ENCODE peak calls at places on chromosomes 11 and 22, in seven cellular contexts. K, T, A, Q, Z, L and M are unnamed samples.

GRCh38 chr11:64787526-64788320 is 9.4 kb upstream of the SF1 start:
- DNase-seq in L (peak; percentile 73), A (no peak), Q (no peak), K (peak; percentile 79), Z (peak; percentile 70), T (peak; percentile 66), M (peak; percentile 56)

GRCh38 chr11:63862923-63863322 is 24.0 kb downstream of the MARK2 start:
- DNase-seq in Z (peak; percentile 61), K (no peak), A (no peak), L (peak; percentile 33), Q (no peak), T (no peak), M (peak; percentile 49)

GRCh38 chr11:46413755-46414465 is 22.3 kb upstream of the CHRM4 start:
- DNase-seq in A (no peak), Z (no peak), L (no peak), K (no peak), Q (peak; percentile 38), T (no peak), M (no peak)

GRCh38 chr11:8707541-8708270 is 25.1 kb downstream of the RPL27A start:
- DNase-seq in A (peak; percentile 80), Z (no peak), T (no peak), Q (no peak), L (no peak), K (no peak), M (no peak)

GRCh38 chr22:25403752-25404471 is 160.6 kb upstream of the GRK3 start:
- DNase-seq in L (no peak), Z (peak; percentile 28), K (peak; percentile 71), A (no peak), T (peak; percentile 43), Q (no peak), M (peak; percentile 76)

GRCh38 chr22:21841422-21841821 is 26.0 kb downstream of the MAPK1 start:
- DNase-seq in L (no peak), K (no peak), A (no peak), Q (no peak), Z (no peak), T (no peak), M (no peak)

GRCh38 chr11:128574576-128575011 is 12.8 kb downstream of the ETS1 start:
- DNase-seq in T (peak; percentile 63), A (no peak), L (no peak), Q (no peak), K (no peak), Z (peak; percentile 22), M (no peak)

GRCh38 chr11:110286298-110287040 is 9.9 kb downstream of the RDX start:
- DNase-seq in K (no peak), L (no peak), Z (no peak), A (no peak), T (no peak), Q (peak; percentile 37), M (no peak)

GRCh38 chr11:68380786-68381622 is 68.6 kb downstream of the LRP5 start:
- DNase-seq in A (peak; percentile 42), K (no peak), Q (no peak), Z (peak; percentile 22), L (no peak), T (peak; percentile 31), M (peak; percentile 32)

GRCh38 chr11:134584706-134585445 is 172.8 kb upstream of the B3GAT1 start:
- DNase-seq in Z (no peak), L (no peak), Q (no peak), K (peak; percentile 51), A (no peak), T (no peak), M (peak; percentile 19)

GRCh38 chr11:75524576-75525432 is 937 bp downstream of the GDPD5 start:
- DNase-seq in Z (no peak), K (no peak), L (no peak), Q (no peak), T (peak; percentile 18), A (no peak), M (peak; percentile 44)

GRCh38 chr11:116509566-116509965 is 263.2 kb downstream of the BUD13 start:
- DNase-seq in A (no peak), Z (no peak), Q (no peak), T (no peak), L (no peak), K (peak; percentile 19), M (no peak)

GRCh38 chr11:112961146-112961668 is at the start of gene NCAM1:
- DNase-seq in K (peak; percentile 90), L (peak; percentile 35), A (peak; percentile 85), Q (peak; percentile 96), T (peak; percentile 34), Z (peak; percentile 77), M (peak; percentile 59)